ENCODE peak calls at places on chromosomes 16 and 17, in four cellular contexts. One of them, this sample, is unnamed.

GRCh38 chr16:77748426-77748825 is 26.1 kb downstream of the NUDT7 start:
- DNase-seq in kidney epithelial cell: no peak
- DNase-seq in fibroblast of mammary gland: no peak
- DNase-seq in foreskin fibroblast: no peak
- DNase-seq in this sample: no peak

GRCh38 chr16:85986931-85987749 is 88.2 kb downstream of the IRF8 start:
- DNase-seq in kidney epithelial cell: no peak
- DNase-seq in fibroblast of mammary gland: no peak
- DNase-seq in foreskin fibroblast: no peak
- DNase-seq in this sample: no peak

GRCh38 chr16:3957344-3957980 is 76.9 kb upstream of the CREBBP start:
- DNase-seq in kidney epithelial cell: no peak
- DNase-seq in fibroblast of mammary gland: no peak
- DNase-seq in foreskin fibroblast: no peak
- DNase-seq in this sample: no peak

GRCh38 chr17:6701719-6702118 is 11.4 kb downstream of the SLC13A5 start:
- DNase-seq in kidney epithelial cell: no peak
- DNase-seq in fibroblast of mammary gland: peak
- DNase-seq in foreskin fibroblast: peak
- DNase-seq in this sample: no peak

GRCh38 chr17:17890773-17891759 is 54.3 kb upstream of the SREBF1 start:
- DNase-seq in kidney epithelial cell: no peak
- DNase-seq in fibroblast of mammary gland: peak
- DNase-seq in foreskin fibroblast: peak
- DNase-seq in this sample: no peak

GRCh38 chr17:46037722-46038255 is 38.7 kb downstream of the STH start:
- DNase-seq in kidney epithelial cell: no peak
- DNase-seq in fibroblast of mammary gland: no peak
- DNase-seq in foreskin fibroblast: no peak
- DNase-seq in this sample: no peak

GRCh38 chr16:70746040-70746707 is 54.8 kb downstream of the VAC14 start:
- DNase-seq in kidney epithelial cell: no peak
- DNase-seq in fibroblast of mammary gland: peak
- DNase-seq in foreskin fibroblast: peak
- DNase-seq in this sample: peak

GRCh38 chr16:52456368-52456767 is 90.6 kb downstream of the TOX3 start:
- DNase-seq in kidney epithelial cell: no peak
- DNase-seq in fibroblast of mammary gland: no peak
- DNase-seq in foreskin fibroblast: no peak
- DNase-seq in this sample: no peak

GRCh38 chr16:58306327-58306726 is 11.5 kb upstream of the PRSS54 start:
- DNase-seq in kidney epithelial cell: no peak
- DNase-seq in fibroblast of mammary gland: peak
- DNase-seq in foreskin fibroblast: peak
- DNase-seq in this sample: no peak

GRCh38 chr17:51059781-51060180 is 60.9 kb downstream of the SPAG9 start:
- DNase-seq in kidney epithelial cell: no peak
- DNase-seq in fibroblast of mammary gland: peak
- DNase-seq in foreskin fibroblast: peak
- DNase-seq in this sample: no peak

GRCh38 chr16:81641403-81642106 is 137.5 kb upstream of the PLCG2 start:
- DNase-seq in kidney epithelial cell: no peak
- DNase-seq in fibroblast of mammary gland: no peak
- DNase-seq in foreskin fibroblast: no peak
- DNase-seq in this sample: no peak

GRCh38 chr16:68779891-68780290 is 42.8 kb downstream of the CDH1 start:
- DNase-seq in kidney epithelial cell: no peak
- DNase-seq in fibroblast of mammary gland: no peak
- DNase-seq in foreskin fibroblast: no peak
- DNase-seq in this sample: no peak

GRCh38 chr16:69861276-69862030 is 89.7 kb upstream of the CLEC18A start:
- DNase-seq in kidney epithelial cell: no peak
- DNase-seq in fibroblast of mammary gland: peak
- DNase-seq in foreskin fibroblast: peak
- DNase-seq in this sample: no peak

GRCh38 chr16:53084736-53085538 is 30.1 kb downstream of the CHD9 start:
- DNase-seq in kidney epithelial cell: no peak
- DNase-seq in fibroblast of mammary gland: no peak
- DNase-seq in foreskin fibroblast: no peak
- DNase-seq in this sample: no peak

GRCh38 chr16:65809627-65810026 is 556.9 kb upstream of the CDH5 start:
- DNase-seq in kidney epithelial cell: no peak
- DNase-seq in fibroblast of mammary gland: no peak
- DNase-seq in foreskin fibroblast: no peak
- DNase-seq in this sample: no peak

GRCh38 chr16:35295856-35296255 is 1836.4 kb downstream of the TP53TG3F start:
- DNase-seq in kidney epithelial cell: no peak
- DNase-seq in fibroblast of mammary gland: no peak
- DNase-seq in foreskin fibroblast: no peak
- DNase-seq in this sample: no peak

GRCh38 chr17:9729735-9730420 is 61.5 kb downstream of the DHRS7C start:
- DNase-seq in kidney epithelial cell: peak
- DNase-seq in fibroblast of mammary gland: peak
- DNase-seq in foreskin fibroblast: no peak
- DNase-seq in this sample: no peak

GRCh38 chr17:47265983-47266541 is 12.4 kb downstream of the ITGB3 start:
- DNase-seq in kidney epithelial cell: peak
- DNase-seq in fibroblast of mammary gland: peak
- DNase-seq in foreskin fibroblast: peak
- DNase-seq in this sample: no peak

GRCh38 chr17:37458805-37459204 is 30.9 kb upstream of the DUSP14 start:
- DNase-seq in kidney epithelial cell: no peak
- DNase-seq in fibroblast of mammary gland: peak
- DNase-seq in foreskin fibroblast: peak
- DNase-seq in this sample: no peak

GRCh38 chr17:74924250-74924948 is at the start of gene OTOP2:
- DNase-seq in kidney epithelial cell: no peak
- DNase-seq in fibroblast of mammary gland: no peak
- DNase-seq in foreskin fibroblast: no peak
- DNase-seq in this sample: no peak

GRCh38 chr16:87410958-87411357 is 18.8 kb downstream of the MAP1LC3B start:
- DNase-seq in kidney epithelial cell: no peak
- DNase-seq in fibroblast of mammary gland: no peak
- DNase-seq in foreskin fibroblast: no peak
- DNase-seq in this sample: no peak
- TF ChIP-seq CTCF in kidney epithelial cell: no peak
- TF ChIP-seq CTCF in fibroblast of mammary gland: no peak
- TF ChIP-seq CTCF in foreskin fibroblast: no peak
- TF ChIP-seq CTCF in this sample: no peak

GRCh38 chr17:15340966-15341365 is 431 bp downstream of the TEKT3 start:
- DNase-seq in kidney epithelial cell: no peak
- DNase-seq in fibroblast of mammary gland: no peak
- DNase-seq in foreskin fibroblast: no peak
- DNase-seq in this sample: no peak
- H3K4me3 ChIP-seq in kidney epithelial cell: peak
- H3K4me3 ChIP-seq in fibroblast of mammary gland: peak
- H3K4me3 ChIP-seq in foreskin fibroblast: peak
- H3K4me3 ChIP-seq in this sample: peak

DNA sequence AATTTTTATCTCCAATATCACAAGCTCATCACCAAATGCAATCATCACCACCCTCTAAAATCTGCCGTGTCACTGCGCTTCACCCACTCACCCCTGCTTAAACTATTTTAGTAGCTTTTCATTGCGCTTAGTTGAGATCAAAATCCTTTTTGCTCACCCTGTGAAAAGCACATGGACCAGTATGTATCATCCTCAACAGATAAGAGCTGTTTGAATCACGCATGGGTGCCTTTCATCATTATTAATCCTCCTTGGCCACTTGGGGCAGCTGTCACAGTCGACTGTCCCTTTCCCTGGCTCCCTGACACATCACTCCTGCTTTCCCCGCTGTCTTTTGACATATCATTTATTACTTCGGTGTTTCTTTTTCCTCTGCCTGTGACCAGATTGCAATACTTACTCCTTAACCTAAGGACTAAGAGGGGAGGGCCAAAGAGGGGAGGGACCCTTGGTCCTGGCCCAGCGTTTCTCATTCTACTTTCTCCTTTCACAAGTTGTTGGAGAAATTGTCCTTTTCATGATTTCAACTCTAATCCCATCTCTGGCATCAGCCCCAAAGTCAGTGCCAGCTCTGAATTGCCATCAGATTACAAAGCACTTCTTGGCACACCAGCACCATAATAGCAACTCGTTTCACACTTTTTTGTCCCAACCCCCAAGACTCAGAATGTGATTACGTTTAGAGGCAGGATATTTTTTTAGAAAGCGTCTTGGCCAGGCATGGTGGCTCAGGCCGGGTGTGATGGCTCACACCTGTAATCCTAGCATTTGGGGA is 8.6 kb upstream of the KDM6B start:
- DNase-seq in kidney epithelial cell: no peak
- DNase-seq in fibroblast of mammary gland: no peak
- DNase-seq in foreskin fibroblast: peak
- DNase-seq in this sample: no peak
- TF ChIP-seq CTCF in kidney epithelial cell: no peak
- TF ChIP-seq CTCF in fibroblast of mammary gland: no peak
- TF ChIP-seq CTCF in foreskin fibroblast: no peak
- TF ChIP-seq CTCF in this sample: no peak

GRCh38 chr16:1917665-1918111 is 527 bp downstream of the HS3ST6 start:
- DNase-seq in kidney epithelial cell: no peak
- DNase-seq in fibroblast of mammary gland: no peak
- DNase-seq in foreskin fibroblast: no peak
- DNase-seq in this sample: no peak
- H3K4me3 ChIP-seq in kidney epithelial cell: no peak
- H3K4me3 ChIP-seq in fibroblast of mammary gland: no peak
- H3K4me3 ChIP-seq in foreskin fibroblast: peak
- H3K4me3 ChIP-seq in this sample: peak

GRCh38 chr17:78173025-78173715 is 4.8 kb downstream of the SYNGR2 start:
- DNase-seq in kidney epithelial cell: no peak
- DNase-seq in fibroblast of mammary gland: no peak
- DNase-seq in foreskin fibroblast: no peak
- DNase-seq in this sample: no peak

GRCh38 chr17:78174870-78175642 is 6.7 kb downstream of the SYNGR2 start:
- DNase-seq in kidney epithelial cell: no peak
- DNase-seq in fibroblast of mammary gland: no peak
- DNase-seq in foreskin fibroblast: no peak
- DNase-seq in this sample: no peak

GRCh38 chr17:78172284-78173024 is 4.1 kb downstream of the SYNGR2 start:
- DNase-seq in kidney epithelial cell: no peak
- DNase-seq in fibroblast of mammary gland: no peak
- DNase-seq in foreskin fibroblast: no peak
- DNase-seq in this sample: no peak

GRCh38 chr17:78175643-78175981 is 7.2 kb downstream of the SYNGR2 start:
- DNase-seq in kidney epithelial cell: no peak
- DNase-seq in fibroblast of mammary gland: no peak
- DNase-seq in foreskin fibroblast: no peak
- DNase-seq in this sample: no peak

GRCh38 chr17:78174332-78174869 is 6.0 kb downstream of the SYNGR2 start:
- DNase-seq in kidney epithelial cell: no peak
- DNase-seq in fibroblast of mammary gland: no peak
- DNase-seq in foreskin fibroblast: no peak
- DNase-seq in this sample: no peak
- TF ChIP-seq CTCF in kidney epithelial cell: peak
- TF ChIP-seq CTCF in fibroblast of mammary gland: no peak
- TF ChIP-seq CTCF in foreskin fibroblast: no peak
- TF ChIP-seq CTCF in this sample: no peak

GRCh38 chr16:66832190-66832589 is 1.4 kb upstream of the NAE1 start:
- DNase-seq in kidney epithelial cell: no peak
- DNase-seq in fibroblast of mammary gland: no peak
- DNase-seq in foreskin fibroblast: no peak
- DNase-seq in this sample: no peak

GRCh38 chr16:66834746-66835145 is 4.0 kb upstream of the NAE1 start:
- DNase-seq in kidney epithelial cell: no peak
- DNase-seq in fibroblast of mammary gland: no peak
- DNase-seq in foreskin fibroblast: no peak
- DNase-seq in this sample: no peak

GRCh38 chr16:66830422-66831404 is at the start of gene NAE1:
- DNase-seq in kidney epithelial cell: peak
- DNase-seq in fibroblast of mammary gland: peak
- DNase-seq in foreskin fibroblast: peak
- DNase-seq in this sample: peak

DNA sequence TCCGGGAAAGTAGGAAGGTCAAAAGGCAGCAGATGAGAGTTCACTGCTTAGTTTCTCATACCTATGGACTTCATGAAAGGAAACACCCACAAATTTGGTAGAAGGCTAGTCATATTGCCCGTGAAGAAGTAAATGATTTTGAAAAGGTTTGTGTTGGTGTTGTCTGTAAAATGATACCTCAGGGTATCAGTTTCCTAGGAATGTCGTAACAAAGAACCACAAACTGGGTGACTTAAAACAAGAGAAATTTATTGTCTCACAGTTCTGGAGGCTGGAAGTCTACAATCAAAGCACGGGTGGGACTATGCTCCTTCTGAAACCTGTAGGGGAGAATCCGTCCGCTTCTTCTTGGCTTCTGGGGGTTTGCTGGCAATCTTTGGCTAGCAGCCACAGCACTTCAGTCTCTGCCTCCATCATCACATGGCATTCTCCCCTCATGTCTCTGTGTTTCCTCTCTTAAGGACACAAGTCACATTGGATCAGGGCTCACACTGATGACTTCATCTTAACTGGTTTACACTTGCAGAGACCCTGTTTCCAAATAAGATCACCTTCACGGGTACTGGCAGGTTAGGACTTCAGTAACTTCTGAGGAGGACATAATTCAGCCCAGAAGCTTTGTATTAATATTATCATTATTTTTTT is 2.0 kb upstream of the NAE1 start:
- DNase-seq in kidney epithelial cell: no peak
- DNase-seq in fibroblast of mammary gland: peak
- DNase-seq in foreskin fibroblast: peak
- DNase-seq in this sample: peak
- H3K4me3 ChIP-seq in kidney epithelial cell: no peak
- H3K4me3 ChIP-seq in fibroblast of mammary gland: no peak
- H3K4me3 ChIP-seq in foreskin fibroblast: no peak
- H3K4me3 ChIP-seq in this sample: no peak

DNA sequence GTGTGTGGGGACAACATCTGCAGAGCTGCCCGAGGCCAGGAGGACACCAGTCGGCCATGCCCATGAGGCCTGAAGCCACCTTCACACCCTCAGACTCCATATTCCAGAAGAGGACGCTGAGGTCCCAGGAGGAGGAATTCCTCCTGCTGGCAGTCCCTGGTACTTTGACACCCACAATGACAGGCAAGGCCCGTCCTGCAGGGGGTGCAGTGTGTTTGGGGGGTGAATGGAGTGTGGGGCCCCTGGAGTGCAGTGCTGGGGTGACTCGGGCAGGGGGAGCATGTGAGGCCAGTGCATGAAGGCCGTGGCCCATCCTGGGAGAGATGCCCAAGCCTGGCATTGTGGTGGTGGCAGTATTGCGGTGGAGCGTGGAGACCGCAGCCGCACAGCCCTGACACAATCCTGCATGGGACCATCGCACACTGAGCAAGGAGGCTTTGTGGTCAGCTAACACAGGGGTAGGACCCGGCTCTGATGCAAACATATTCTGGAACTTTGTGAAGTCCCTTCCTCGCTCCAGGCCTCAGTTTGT is 52.2 kb downstream of the ZDHHC7 start:
- DNase-seq in kidney epithelial cell: no peak
- DNase-seq in fibroblast of mammary gland: no peak
- DNase-seq in foreskin fibroblast: no peak
- DNase-seq in this sample: no peak
- TF ChIP-seq CTCF in kidney epithelial cell: peak
- TF ChIP-seq CTCF in fibroblast of mammary gland: peak
- TF ChIP-seq CTCF in foreskin fibroblast: no peak
- TF ChIP-seq CTCF in this sample: peak